ENCODE peak calls at places on chromosomes 5 and 9, in eight cellular contexts. V, Q, Z, M, P, X, A and O are unnamed samples.

GRCh38 chr5:174589599-174589998 is 134.8 kb upstream of the MSX2 start:
- DNase-seq in M (no peak), X (no peak), V (no peak), Q (no peak), Z (no peak), P (no peak), A (no peak), O (no peak)

GRCh38 chr9:90860826-90861225 is 59.2 kb downstream of the SYK start:
- DNase-seq in Z (no peak), P (no peak), Q (no peak), A (no peak), M (no peak), X (no peak), V (no peak), O (no peak)

GRCh38 chr5:52693836-52694235 is 93.9 kb upstream of the ITGA1 start:
- DNase-seq in V (no peak), P (no peak), Z (no peak), A (no peak), Q (no peak), X (no peak), M (no peak), O (no peak)

GRCh38 chr5:15391648-15392392 is 108.2 kb upstream of the FBXL7 start:
- DNase-seq in V (no peak), Z (no peak), Q (no peak), X (no peak), A (no peak), M (no peak), P (no peak), O (no peak)

GRCh38 chr9:112503170-112503569 is 16.5 kb downstream of the KIAA1958 start:
- DNase-seq in Q (no peak), V (no peak), X (no peak), A (no peak), Z (no peak), P (no peak), M (no peak), O (no peak)

GRCh38 chr9:88258587-88258986 is 120.3 kb upstream of the SPATA31C2 start:
- DNase-seq in Z (no peak), Q (no peak), P (no peak), V (no peak), M (no peak), X (peak), A (no peak), O (no peak)

GRCh38 chr9:23537192-23538059 is 288.6 kb downstream of the ELAVL2 start:
- DNase-seq in A (no peak), V (no peak), P (no peak), X (no peak), Q (no peak), Z (no peak), M (no peak), O (no peak)

GRCh38 chr9:114015607-114016006 is 62.5 kb downstream of the AMBP start:
- DNase-seq in Z (no peak), Q (no peak), M (no peak), X (no peak), P (no peak), A (no peak), V (no peak), O (no peak)

GRCh38 chr5:140153905-140154304 is 21.1 kb upstream of the CYSTM1 start:
- DNase-seq in Q (no peak), V (no peak), X (no peak), Z (no peak), P (no peak), A (no peak), M (no peak), O (no peak)

GRCh38 chr5:159441441-159441840 is 111.2 kb upstream of the IL12B start:
- DNase-seq in Q (no peak), A (peak), P (no peak), M (no peak), Z (no peak), X (no peak), V (no peak), O (no peak)